ENCODE peak calls at places on chromosomes 7 and 10, in nine cellular contexts. J is Panc1, F is upper lobe of right lung, P is A549, R is cardiac muscle cell, K is fibroblast of villous mesenchyme, T is coronary artery, D is brain microvascular endothelial cell, V is ovary. N is an unnamed sample.

GRCh38 chr7:129053938-129054437 is 923 bp downstream of the TNPO3 start:
- DNase-seq in J (peak), F (no peak), P (no peak), R (no peak), K (peak), T (no peak), D (no peak), V (no peak), N (peak)

GRCh38 chr7:102473271-102473991 is 5.3 kb downstream of the POLR2J start:
- DNase-seq in J (no peak), F (no peak), P (no peak), R (no peak), K (no peak), T (no peak), D (no peak), V (peak), N (no peak)

GRCh38 chr10:123160311-123160980 is 6.2 kb downstream of the BUB3 start:
- DNase-seq in J (no peak), F (no peak), P (no peak), R (no peak), K (no peak), T (no peak), D (no peak), V (no peak), N (no peak)

GRCh38 chr7:143018931-143019330 is 8.0 kb downstream of the OR9A2 start:
- DNase-seq in J (no peak), F (no peak), P (no peak), R (no peak), K (no peak), T (no peak), D (no peak), V (no peak), N (peak)

GRCh38 chr7:64562621-64563275 is at the start of gene ZNF680:
- DNase-seq in J (peak), F (peak), P (peak), R (peak), K (peak), T (peak), D (peak), V (peak), N (peak)

GRCh38 chr10:86267286-86268195 is 99.1 kb downstream of the GRID1 start:
- DNase-seq in J (no peak), F (peak), P (no peak), R (no peak), K (no peak), T (peak), D (no peak), V (no peak), N (no peak)

GRCh38 chr7:151632750-151633515 is 113.2 kb upstream of the RHEB start:
- DNase-seq in J (no peak), F (peak), P (no peak), R (no peak), K (peak), T (peak), D (peak), V (peak), N (peak)

GRCh38 chr7:18792866-18793595 is 297.5 kb downstream of the HDAC9 start:
- DNase-seq in J (no peak), F (no peak), P (no peak), R (peak), K (peak), T (no peak), D (peak), V (no peak), N (no peak)

GRCh38 chr10:104435822-104436221 is 82.2 kb downstream of the CFAP58 start:
- DNase-seq in J (no peak), F (no peak), P (no peak), R (no peak), K (no peak), T (no peak), D (no peak), V (no peak), N (no peak)

GRCh38 chr7:158487546-158488224 is 99.9 kb downstream of the PTPRN2 start:
- DNase-seq in J (no peak), F (no peak), P (no peak), R (no peak), K (no peak), T (no peak), D (no peak), V (no peak), N (no peak)

GRCh38 chr10:131025333-131025732 is 286.2 kb downstream of the TCERG1L start:
- DNase-seq in J (no peak), F (peak), P (no peak), R (no peak), K (no peak), T (no peak), D (no peak), V (no peak), N (no peak)

GRCh38 chr7:617614-618538 is 98.2 kb upstream of the PDGFA start:
- DNase-seq in J (no peak), F (peak), P (no peak), R (no peak), K (no peak), T (no peak), D (no peak), V (no peak), N (no peak)

GRCh38 chr10:73293461-73293860 is 41.0 kb upstream of the MRPS16 start:
- DNase-seq in J (no peak), F (no peak), P (no peak), R (no peak), K (no peak), T (no peak), D (no peak), V (no peak), N (no peak)

GRCh38 chr10:112307631-112308502 is 24.7 kb downstream of the TECTB start:
- DNase-seq in J (no peak), F (peak), P (peak), R (peak), K (peak), T (peak), D (peak), V (no peak), N (peak)

GRCh38 chr10:5812283-5813090 is 747 bp downstream of the GDI2 start:
- DNase-seq in J (no peak), F (peak), P (peak), R (peak), K (no peak), T (peak), D (no peak), V (peak), N (peak)

GRCh38 chr10:10758306-10758705 is 259.4 kb upstream of the CELF2 start:
- DNase-seq in J (no peak), F (no peak), P (no peak), R (no peak), K (no peak), T (no peak), D (peak), V (no peak), N (peak)

GRCh38 chr10:74502963-74503608 is 323.3 kb upstream of the KAT6B start:
- DNase-seq in J (no peak), F (no peak), P (no peak), R (no peak), K (peak), T (no peak), D (peak), V (no peak), N (peak)

GRCh38 chr10:43131906-43132305 is 6.3 kb upstream of the CSGALNACT2 start:
- DNase-seq in J (no peak), F (no peak), P (no peak), R (no peak), K (no peak), T (no peak), D (no peak), V (no peak), N (no peak)

GRCh38 chr10:124516998-124517397 is 55.4 kb downstream of the LHPP start:
- DNase-seq in J (no peak), F (no peak), P (no peak), R (no peak), K (no peak), T (no peak), D (no peak), V (peak), N (no peak)

GRCh38 chr7:140609646-140610045 is 31.0 kb downstream of the DENND2A start:
- DNase-seq in J (no peak), F (no peak), P (no peak), R (no peak), K (no peak), T (no peak), D (peak), V (no peak), N (peak)

GRCh38 chr10:7484456-7485266 is 73.8 kb upstream of the SFMBT2 start:
- DNase-seq in J (no peak), F (no peak), P (no peak), R (no peak), K (no peak), T (no peak), D (no peak), V (no peak), N (no peak)

GRCh38 chr7:25720427-25720826 is 431.6 kb upstream of the NFE2L3 start:
- DNase-seq in J (no peak), F (no peak), P (peak), R (no peak), K (no peak), T (no peak), D (peak), V (no peak), N (peak)

GRCh38 chr7:30469303-30469702 is 9.3 kb downstream of the NOD1 start:
- DNase-seq in J (no peak), F (peak), P (peak), R (peak), K (peak), T (peak), D (peak), V (peak), N (peak)

GRCh38 chr7:152025937-152026890 is 740 bp downstream of the GALNT11 start:
- DNase-seq in J (no peak), F (no peak), P (no peak), R (no peak), K (no peak), T (no peak), D (no peak), V (no peak), N (no peak)

DNA sequence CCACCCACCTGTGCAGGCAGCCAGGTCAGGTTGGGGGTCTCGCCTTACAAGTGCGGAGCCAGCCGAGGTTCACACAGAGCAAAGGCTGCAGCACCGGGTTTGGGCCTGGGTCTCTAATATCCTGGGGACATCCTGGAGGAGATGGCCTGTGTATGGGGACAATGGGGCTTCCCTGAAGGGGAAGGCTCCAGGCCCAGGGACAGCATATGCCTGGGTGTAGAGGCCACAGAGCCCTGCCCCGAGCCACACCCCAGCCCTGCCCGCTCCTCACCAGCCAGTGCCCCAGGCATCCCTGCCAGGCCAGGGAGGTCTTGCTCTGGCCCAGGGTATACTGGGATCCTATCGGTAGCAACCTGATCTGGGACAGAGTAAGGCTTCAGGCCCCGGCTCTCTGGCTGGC is 9.1 kb downstream of the TTYH3 start:
- DNase-seq in J (no peak), F (no peak), P (no peak), R (no peak), K (no peak), T (no peak), D (no peak), V (no peak), N (no peak)
- H3K4me3 ChIP-seq in J (peak), F (no peak), P (no peak), R (no peak), K (no peak), T (peak), D (no peak), V (no peak), N (peak)

DNA sequence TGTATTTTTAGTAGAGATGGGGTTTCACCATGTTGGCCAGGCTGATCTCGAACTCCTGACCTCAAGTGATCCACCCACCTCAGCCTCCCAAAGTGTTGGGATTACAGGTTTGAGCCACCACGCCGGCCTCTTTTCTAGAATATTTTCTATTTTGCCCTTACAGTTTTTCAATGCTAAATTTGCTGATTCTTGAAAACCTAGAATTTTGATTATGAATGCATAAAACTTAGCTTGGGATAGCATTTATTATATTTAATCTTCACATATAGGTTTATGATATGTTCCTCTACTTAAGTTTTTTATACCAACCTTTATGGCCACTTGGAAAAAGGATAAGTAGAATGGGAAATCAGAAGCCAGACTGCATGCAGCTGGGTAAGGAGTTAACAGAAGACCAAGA is 2.1 kb downstream of the TMEM60 start:
- DNase-seq in J (no peak), F (no peak), P (no peak), R (no peak), K (no peak), T (no peak), D (no peak), V (no peak), N (no peak)
- H3K4me3 ChIP-seq in J (no peak), F (no peak), P (no peak), R (no peak), K (no peak), T (no peak), D (no peak), V (no peak), N (no peak)

GRCh38 chr10:87956055-87956454 is 92.6 kb downstream of the PTEN start:
- DNase-seq in J (no peak), F (no peak), P (no peak), R (no peak), K (no peak), T (no peak), D (no peak), V (no peak), N (no peak)
- H3K4me3 ChIP-seq in J (no peak), F (no peak), P (no peak), R (no peak), K (no peak), T (no peak), D (no peak), V (no peak), N (no peak)

GRCh38 chr10:121831777-121832176 is 96.1 kb downstream of the ATE1 start:
- DNase-seq in J (no peak), F (no peak), P (no peak), R (no peak), K (peak), T (no peak), D (no peak), V (no peak), N (no peak)
- H3K4me3 ChIP-seq in J (no peak), F (no peak), P (no peak), R (no peak), K (no peak), T (no peak), D (no peak), V (no peak), N (no peak)

DNA sequence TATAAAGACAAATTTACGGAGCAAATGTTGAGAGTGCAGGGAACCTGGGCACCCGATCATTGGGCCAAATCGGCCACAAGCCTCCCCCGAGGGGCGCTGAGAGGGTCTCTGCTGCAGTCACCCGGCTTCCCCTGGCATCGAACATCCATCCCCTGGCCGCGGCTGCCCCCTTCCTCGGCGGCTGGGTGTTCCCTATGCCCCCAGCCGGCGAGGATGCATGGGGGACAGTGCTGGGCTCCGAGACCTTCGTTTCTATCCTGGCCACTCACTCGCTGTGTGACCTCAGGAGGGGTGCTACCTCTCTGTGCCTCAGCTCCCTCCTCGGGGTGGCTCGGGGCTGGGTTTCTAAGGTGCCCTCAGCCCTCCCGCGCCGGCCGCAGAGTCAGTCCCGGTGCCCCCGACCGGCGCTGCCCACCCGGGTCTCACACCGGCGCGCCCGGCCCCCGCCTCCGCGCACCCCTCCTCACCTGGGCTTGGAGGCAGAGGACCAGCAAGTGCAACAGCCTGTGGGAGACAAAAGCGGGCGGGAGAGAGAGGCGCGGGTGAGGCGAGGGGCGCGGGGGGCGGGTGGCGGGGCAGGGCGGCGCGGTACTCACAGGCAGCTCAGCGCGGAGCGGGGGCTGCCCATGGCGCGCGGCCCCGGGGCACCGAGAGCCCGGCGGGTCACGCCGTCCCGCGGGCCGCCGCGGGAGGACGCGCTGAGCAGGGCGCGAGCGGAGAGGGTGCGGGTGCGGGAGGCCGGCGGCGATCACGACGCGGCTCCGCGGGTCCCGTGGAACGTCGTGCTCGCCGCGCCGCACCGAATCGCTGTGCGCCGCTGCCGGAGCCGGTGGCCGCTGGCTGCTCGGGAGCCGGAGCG is at the start of gene FGF8:
- DNase-seq in J (no peak), F (peak), P (no peak), R (peak), K (no peak), T (peak), D (no peak), V (no peak), N (no peak)
- H3K4me3 ChIP-seq in J (no peak), F (no peak), P (peak), R (peak), K (no peak), T (peak), D (no peak), V (no peak), N (no peak)

N was measured in cardiac fibroblast.